ENCODE peak calls at places on chromosomes 1 and 21, in seven cellular contexts. P, N, G, J, O, I and B are unnamed samples. For H3K4me1, the result is how much of the 10 kb centered on the place peaks cover.

GRCh38 chr1:2611034-2611501 is 21.7 kb downstream of the MMEL1 start:
- DNase-seq in N (peak), I (peak), G (peak), P (peak), O (no peak), J (peak), B (peak)

GRCh38 chr1:2468041-2468472 is 8.0 kb upstream of the PLCH2 start:
- DNase-seq in N (no peak), J (no peak), G (peak), P (peak), O (peak), I (no peak), B (no peak)

GRCh38 chr1:227127891-227128290 is 187.8 kb downstream of the COQ8A start:
- DNase-seq in I (no peak), J (no peak), N (no peak), P (no peak), G (no peak), O (no peak), B (no peak)

GRCh38 chr21:39377444-39378050 is 28.7 kb upstream of the HMGN1 start:
- DNase-seq in G (peak), J (no peak), O (no peak), I (no peak), N (no peak), P (no peak), B (no peak)

GRCh38 chr1:174286042-174286441 is 126.7 kb downstream of the RABGAP1L start:
- DNase-seq in O (no peak), J (no peak), G (no peak), I (no peak), P (no peak), N (no peak), B (no peak)

GRCh38 chr1:47524272-47524671 is 86.4 kb downstream of the FOXD2 start:
- DNase-seq in O (no peak), G (no peak), N (no peak), I (no peak), J (no peak), P (no peak), B (no peak)

GRCh38 chr1:203200059-203200553 is 13.6 kb upstream of the CHI3L1 start:
- DNase-seq in P (no peak), O (no peak), I (peak), N (peak), J (peak), G (no peak), B (no peak)

GRCh38 chr1:209412036-209412435 is 171.5 kb upstream of the CAMK1G start:
- DNase-seq in G (no peak), O (no peak), I (no peak), P (no peak), N (no peak), J (no peak), B (no peak)

GRCh38 chr1:236307437-236307836 is 25.7 kb upstream of the ERO1B start:
- DNase-seq in J (no peak), N (no peak), I (no peak), P (no peak), O (no peak), G (no peak), B (no peak)

GRCh38 chr1:155884028-155884950 is 24.9 kb downstream of the SYT11 start:
- DNase-seq in O (no peak), G (peak), I (no peak), P (no peak), J (no peak), N (no peak), B (no peak)

GRCh38 chr1:61993331-61993961 is 201.2 kb upstream of the L1TD1 start:
- DNase-seq in J (no peak), O (no peak), G (no peak), I (no peak), P (no peak), N (no peak), B (no peak)

GRCh38 chr1:96361961-96362360 is 359.6 kb upstream of the PTBP2 start:
- DNase-seq in P (no peak), J (no peak), G (no peak), N (no peak), O (no peak), I (no peak), B (no peak)

GRCh38 chr1:76013209-76013581 is 61.4 kb upstream of the ST6GALNAC3 start:
- DNase-seq in G (no peak), P (no peak), O (no peak), J (no peak), N (no peak), I (no peak), B (no peak)

GRCh38 chr1:55640708-55641473 is 425.7 kb upstream of the USP24 start:
- DNase-seq in G (no peak), I (peak), P (no peak), N (no peak), O (peak), J (peak), B (peak)

GRCh38 chr1:68230901-68231626 is 1.3 kb downstream of the WLS start:
- DNase-seq in I (peak), P (no peak), J (peak), G (no peak), N (peak), O (no peak), B (peak)

GRCh38 chr1:225691377-225691776 is 38.5 kb upstream of the ENAH start:
- DNase-seq in N (no peak), G (no peak), J (no peak), I (no peak), O (no peak), P (no peak), B (no peak)

GRCh38 chr1:161885759-161886158 is 119.6 kb downstream of the ATF6 start:
- DNase-seq in O (no peak), N (no peak), P (no peak), G (no peak), J (no peak), I (no peak), B (no peak)

GRCh38 chr1:24955161-24955560 is 25.1 kb upstream of the RUNX3 start:
- DNase-seq in J (no peak), N (no peak), O (peak), I (no peak), G (no peak), P (no peak), B (no peak)

GRCh38 chr1:169624887-169625286 is 5.0 kb downstream of the SELP start:
- DNase-seq in I (no peak), G (no peak), O (no peak), J (no peak), P (no peak), N (no peak), B (no peak)

GRCh38 chr1:18861082-18861481 is 1.6 kb upstream of the TAS1R2 start:
- DNase-seq in J (no peak), I (no peak), P (no peak), G (no peak), N (no peak), O (no peak), B (peak)

GRCh38 chr1:51551848-51552296 is 32.8 kb upstream of the EPS15 start:
- DNase-seq in J (no peak), P (no peak), O (no peak), I (peak), N (no peak), G (no peak), B (no peak)

GRCh38 chr1:147613506-147613905 is 56.8 kb downstream of the ACP6 start:
- DNase-seq in G (no peak), I (no peak), J (no peak), O (no peak), P (no peak), N (no peak), B (no peak)

GRCh38 chr1:232627645-232628334 is 2.1 kb downstream of the SIPA1L2 start:
- DNase-seq in O (no peak), P (no peak), G (peak), N (no peak), J (no peak), I (no peak), B (no peak)

GRCh38 chr1:221439008-221439733 is 302.7 kb downstream of the DUSP10 start:
- DNase-seq in J (no peak), I (no peak), N (no peak), O (peak), P (no peak), G (no peak), B (no peak)

GRCh38 chr1:147676306-147677085 is 6.2 kb upstream of the ACP6 start:
- DNase-seq in I (no peak), P (no peak), J (no peak), N (no peak), O (no peak), G (no peak), B (no peak)

GRCh38 chr1:9196129-9197040 is 38.2 kb upstream of the H6PD start:
- DNase-seq in N (peak), O (peak), J (peak), I (peak), G (peak), P (peak), B (peak)

GRCh38 chr1:77245724-77246294 is 26.6 kb upstream of the PIGK start:
- DNase-seq in I (no peak), N (no peak), G (no peak), P (no peak), J (no peak), O (no peak), B (no peak)

GRCh38 chr1:54774820-54775498 is 10.6 kb upstream of the PARS2 start:
- DNase-seq in G (peak), N (no peak), J (no peak), O (no peak), P (no peak), I (no peak), B (no peak)

GRCh38 chr21:29309703-29310102 is 11.0 kb downstream of the BACH1 start:
- DNase-seq in G (no peak), P (no peak), N (no peak), J (no peak), O (no peak), I (no peak), B (no peak)

GRCh38 chr1:53589043-53589887 is 130.1 kb downstream of the DMRTB1 start:
- DNase-seq in O (no peak), J (no peak), P (no peak), G (no peak), N (peak), I (peak), B (no peak)

GRCh38 chr1:204284929-204285328 is 71.1 kb upstream of the GOLT1A start:
- DNase-seq in J (no peak), O (no peak), G (no peak), I (no peak), N (no peak), P (no peak), B (no peak)
- H3K4me1 ChIP-seq in J (under half), O (under half), G (under half), I (half or more), N (under half), P (under half), B (under half)

GRCh38 chr1:201734776-201735175 is 94.2 kb upstream of the IPO9 start:
- DNase-seq in I (no peak), P (no peak), O (no peak), N (no peak), J (no peak), G (no peak), B (no peak)
- H3K4me1 ChIP-seq in I (under half), P (under half), O (under half), N (under half), J (half or more), G (under half), B (under half)

GRCh38 chr1:113784104-113784779 is 25.0 kb upstream of the PHTF1 start:
- DNase-seq in J (peak), O (no peak), P (no peak), G (no peak), I (no peak), N (no peak), B (no peak)
- H3K4me1 ChIP-seq in J (half or more), O (half or more), P (half or more), G (half or more), I (half or more), N (under half), B (half or more)

GRCh38 chr1:208065862-208066261 is 154.9 kb upstream of the CD34 start:
- DNase-seq in I (no peak), P (no peak), J (no peak), O (no peak), G (no peak), N (no peak), B (no peak)
- H3K4me1 ChIP-seq in I (under half), P (under half), J (under half), O (under half), G (under half), N (under half), B (under half)